ENCODE peak calls at places on chromosomes 11 and 22, in six cellular contexts. B is uterus, H is pancreas, V is hepatocyte, W is tibial artery, Z is HCT116. A is an unnamed sample. For H3K4me1, the result is how much of the 10 kb centered on the place peaks cover.

GRCh38 chr22:38413085-38414008 is 41.7 kb downstream of the KCNJ4 start:
- DNase-seq in B (peak), H (peak), V (peak), W (no peak), Z (no peak), A (no peak)

GRCh38 chr11:8289426-8290047 is 25.9 kb upstream of the LMO1 start:
- DNase-seq in B (no peak), H (no peak), V (no peak), W (no peak), Z (no peak), A (no peak)

GRCh38 chr11:66619080-66619554 is 2.7 kb downstream of the RBM14 start:
- DNase-seq in B (no peak), H (no peak), V (peak), W (no peak), Z (no peak), A (no peak)

GRCh38 chr22:20315337-20316216 is 4.3 kb downstream of the DGCR6L start:
- DNase-seq in B (no peak), H (peak), V (no peak), W (no peak), Z (no peak), A (no peak)

GRCh38 chr11:111540114-111540920 is at the start of gene LAYN:
- DNase-seq in B (peak), H (no peak), V (peak), W (peak), Z (no peak), A (peak)

GRCh38 chr11:72951193-72951592 is 137.0 kb downstream of the ATG16L2 start:
- DNase-seq in B (no peak), H (no peak), V (no peak), W (no peak), Z (no peak), A (no peak)

GRCh38 chr11:47071871-47072270 is 104.8 kb downstream of the ARFGAP2 start:
- DNase-seq in B (no peak), H (no peak), V (peak), W (no peak), Z (no peak), A (no peak)

GRCh38 chr22:19449422-19449767 is 1.9 kb upstream of the C22orf39 start:
- DNase-seq in B (no peak), H (no peak), V (no peak), W (no peak), Z (no peak), A (no peak)

GRCh38 chr11:64762277-64762915 is 2.6 kb upstream of the PYGM start:
- DNase-seq in B (no peak), H (no peak), V (peak), W (peak), Z (no peak), A (no peak)

GRCh38 chr11:69209421-69209820 is 53.7 kb downstream of the SMIM38 start:
- DNase-seq in B (no peak), H (no peak), V (no peak), W (peak), Z (no peak), A (no peak)

GRCh38 chr11:114821626-114822025 is 143.3 kb downstream of the NXPE2 start:
- DNase-seq in B (no peak), H (no peak), V (peak), W (no peak), Z (no peak), A (no peak)

GRCh38 chr22:24359452-24360120 is 67.8 kb upstream of the ADORA2A start:
- DNase-seq in B (no peak), H (no peak), V (no peak), W (no peak), Z (no peak), A (no peak)

GRCh38 chr11:111694851-111695250 is 71.3 kb downstream of the PPP2R1B start:
- DNase-seq in B (no peak), H (no peak), V (no peak), W (no peak), Z (no peak), A (no peak)

GRCh38 chr11:68120212-68121066 is 749 bp downstream of the CHKA start:
- DNase-seq in B (peak), H (peak), V (peak), W (peak), Z (no peak), A (no peak)

GRCh38 chr22:36191106-36191836 is 10.3 kb downstream of the APOL4 start:
- DNase-seq in B (no peak), H (peak), V (no peak), W (peak), Z (no peak), A (peak)

GRCh38 chr11:24837112-24837511 is 340.3 kb downstream of the LUZP2 start:
- DNase-seq in B (no peak), H (no peak), V (no peak), W (no peak), Z (no peak), A (no peak)

GRCh38 chr11:110763249-110764011 is 51.2 kb upstream of the ARHGAP20 start:
- DNase-seq in B (no peak), H (peak), V (peak), W (no peak), Z (no peak), A (no peak)

GRCh38 chr11:127496165-127496564 is 495.6 kb upstream of the KIRREL3 start:
- DNase-seq in B (no peak), H (no peak), V (no peak), W (no peak), Z (no peak), A (no peak)

GRCh38 chr11:60563553-60564235 is 48.5 kb downstream of the MS4A13 start:
- DNase-seq in B (no peak), H (no peak), V (no peak), W (no peak), Z (no peak), A (no peak)

GRCh38 chr22:22538226-22538989 is 18.3 kb upstream of the ZNF280A start:
- DNase-seq in B (no peak), H (no peak), V (no peak), W (no peak), Z (no peak), A (no peak)

GRCh38 chr22:29720824-29721323 is 1.1 kb downstream of the CABP7 start:
- DNase-seq in B (no peak), H (no peak), V (no peak), W (no peak), Z (no peak), A (no peak)

GRCh38 chr11:115087791-115088190 is 409.5 kb downstream of the NXPE2 start:
- DNase-seq in B (no peak), H (no peak), V (no peak), W (no peak), Z (no peak), A (no peak)

GRCh38 chr22:42742940-42743339 is 22.3 kb upstream of the A4GALT start:
- DNase-seq in B (peak), H (no peak), V (no peak), W (peak), Z (no peak), A (no peak)

GRCh38 chr11:13108416-13108815 is 99.3 kb downstream of the RASSF10 start:
- DNase-seq in B (no peak), H (no peak), V (no peak), W (no peak), Z (no peak), A (no peak)
- H3K4me1 ChIP-seq in B (under half), H (under half), V (under half), W (under half), Z (under half), A (under half)

GRCh38 chr11:1559103-1559951 is 12.7 kb downstream of the DUSP8 start:
- DNase-seq in B (peak), H (peak), V (peak), W (peak), Z (no peak), A (peak)
- TF ChIP-seq CTCF in B (no peak), H (no peak), V (no peak), W (no peak), Z (no peak), A (no peak)

GRCh38 chr22:49718396-49718795 is 109.3 kb downstream of the BRD1 start:
- DNase-seq in B (no peak), H (no peak), V (no peak), W (no peak), Z (no peak), A (no peak)
- H3K27ac ChIP-seq in B (no peak), H (no peak), V (no peak), W (no peak), Z (no peak), A (no peak)

GRCh38 chr11:93526058-93526633 is 17.0 kb downstream of the SMCO4 start:
- DNase-seq in B (no peak), H (no peak), V (no peak), W (no peak), Z (no peak), A (no peak)

GRCh38 chr11:93526691-93527583 is 16.3 kb downstream of the SMCO4 start:
- DNase-seq in B (no peak), H (no peak), V (peak), W (no peak), Z (no peak), A (no peak)

GRCh38 chr11:93528757-93529639 is 14.2 kb downstream of the SMCO4 start:
- DNase-seq in B (peak), H (no peak), V (no peak), W (no peak), Z (no peak), A (no peak)

GRCh38 chr11:93529707-93530467 is 13.3 kb downstream of the SMCO4 start:
- DNase-seq in B (no peak), H (no peak), V (peak), W (no peak), Z (no peak), A (no peak)

DNA sequence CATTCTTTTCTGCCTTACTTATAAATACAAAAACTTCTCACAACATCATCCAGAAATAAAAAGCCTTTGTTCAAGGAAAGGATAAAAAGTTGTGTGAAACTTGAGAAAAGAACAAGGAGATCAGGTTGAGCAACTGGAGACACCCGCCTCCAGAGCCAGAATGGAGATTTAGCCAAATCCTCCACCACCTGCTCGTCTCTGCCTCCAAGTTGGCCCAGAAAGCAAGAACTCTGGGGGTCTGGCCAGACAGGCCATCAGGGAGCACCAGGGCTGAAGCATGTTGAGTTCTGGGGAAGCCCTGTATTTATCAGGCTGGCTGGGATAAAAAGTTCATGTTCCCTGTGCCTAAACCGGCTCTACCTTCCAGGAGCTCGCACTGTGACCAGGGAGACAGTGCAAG is 14.9 kb downstream of the SMCO4 start:
- DNase-seq in B (no peak), H (no peak), V (no peak), W (no peak), Z (no peak), A (no peak)
- H3K4me1 ChIP-seq in B (under half), H (under half), V (half or more), W (under half), Z (under half), A (under half)